ENCODE peak calls at places on chromosomes 4 and X, in six cellular contexts. K is HCT116, J is GM23248, S is BE2C, X is uterus, G is stomach. A is an unnamed sample.

GRCh38 chrX:148661035-148661434 is 160.6 kb downstream of the AFF2 start:
- DNase-seq in G (no peak), K (no peak), X (no peak), S (no peak), J (peak; percentile 41), A (no peak)

GRCh38 chr4:150683775-150684350 is 101.9 kb downstream of the MAB21L2 start:
- DNase-seq in G (no peak), X (no peak), K (no peak), S (no peak), J (no peak), A (no peak)

GRCh38 chr4:169270156-169270809 is 473 bp downstream of the SH3RF1 start:
- DNase-seq in K (no peak), S (peak; percentile 71), G (peak; percentile 71), X (peak; percentile 46), J (peak; percentile 61), A (no peak)

GRCh38 chrX:110420771-110421498 is 62.3 kb downstream of the RTL9 start:
- DNase-seq in G (no peak), J (peak; percentile 34), S (no peak), K (no peak), X (no peak), A (no peak)

GRCh38 chr4:14336656-14337055 is 665.6 kb upstream of the CPEB2 start:
- DNase-seq in K (no peak), J (no peak), X (no peak), G (no peak), S (no peak), A (no peak)

GRCh38 chrX:13110427-13111324 is 66.3 kb upstream of the FAM9C start:
- DNase-seq in J (peak; percentile 85), G (no peak), K (peak; percentile 33), X (peak; percentile 84), S (no peak), A (no peak)

GRCh38 chrX:16671005-16671404 is 21.0 kb downstream of the S100G start:
- DNase-seq in K (peak; percentile 12), J (peak; percentile 59), X (peak; percentile 18), G (no peak), S (peak; percentile 19), A (no peak)

GRCh38 chr4:186725422-186726149 is 1.9 kb upstream of the FAT1 start:
- DNase-seq in G (peak; percentile 81), J (peak; percentile 93), X (peak; percentile 70), K (peak; percentile 64), S (peak; percentile 44), A (peak; percentile 86)

GRCh38 chr4:171774642-171775041 is 38.6 kb upstream of the GALNTL6 start:
- DNase-seq in J (no peak), K (no peak), S (no peak), X (no peak), G (no peak), A (no peak)

GRCh38 chr4:149735796-149736195 is 79.8 kb downstream of the IQCM start:
- DNase-seq in K (no peak), S (no peak), X (no peak), G (no peak), J (peak; percentile 43), A (no peak)

DNA sequence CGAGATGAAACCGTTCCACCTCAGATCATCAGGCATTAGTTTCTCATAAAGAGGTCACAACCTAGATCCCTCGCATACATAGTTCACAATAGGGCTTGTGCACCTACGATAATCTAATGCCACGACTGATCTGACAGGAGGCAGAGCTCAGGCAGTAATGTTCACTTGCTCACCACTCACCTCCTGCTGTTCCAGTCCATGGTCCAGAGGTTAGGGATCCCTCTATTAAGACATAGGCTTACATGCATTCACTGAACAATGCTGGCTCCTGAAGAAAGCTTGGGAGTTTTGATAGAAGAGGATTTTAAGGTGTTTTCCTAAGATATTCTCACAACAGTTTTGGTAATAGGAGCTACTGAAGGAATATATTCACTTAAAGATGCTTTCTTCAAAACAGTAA is 236.1 kb upstream of the FTHL17 start:
- DNase-seq in S (no peak), X (no peak), G (no peak), J (no peak), K (no peak), A (no peak)
- H3K27me3 ChIP-seq in S (no peaks in the 10 kb centered on the region), X (no peaks in the 10 kb centered on the region), G (no peaks in the 10 kb centered on the region), J (no peaks in the 10 kb centered on the region), K (no peaks in the 10 kb centered on the region), A (no peaks in the 10 kb centered on the region)

DNA sequence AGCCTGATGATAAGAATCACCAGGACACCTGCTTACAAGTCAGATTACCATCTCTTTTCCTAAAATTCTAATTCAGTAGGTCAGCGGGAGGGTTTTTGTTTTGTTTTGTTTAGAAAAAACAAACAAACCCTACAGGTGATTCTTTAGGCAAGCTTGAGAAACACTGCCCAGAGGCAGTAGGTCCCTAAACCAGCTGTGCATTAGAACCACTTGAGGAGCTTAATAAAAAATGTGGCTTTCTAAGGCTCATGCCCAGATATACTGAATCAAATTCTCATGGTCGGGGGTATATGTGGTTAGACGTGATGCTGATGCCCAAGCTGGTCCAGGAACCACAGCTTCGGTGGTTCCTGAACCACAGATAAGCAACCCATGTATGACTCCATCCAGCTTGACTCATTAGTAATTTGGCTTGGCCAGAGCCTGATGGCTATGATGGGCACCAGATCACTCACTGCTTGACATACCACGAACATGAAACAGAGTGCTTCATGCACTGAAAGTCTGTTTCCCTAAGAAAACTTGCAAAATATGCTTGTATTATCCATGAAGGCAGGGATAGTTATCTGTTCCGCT is 338.1 kb upstream of the F9 start:
- DNase-seq in G (no peak), X (no peak), K (no peak), J (peak; percentile 46), S (no peak), A (no peak)
- H3K27me3 ChIP-seq in G (no peaks in the 10 kb centered on the region), X (no peaks in the 10 kb centered on the region), K (no peaks in the 10 kb centered on the region), J (no peaks in the 10 kb centered on the region), S (no peaks in the 10 kb centered on the region), A (no peaks in the 10 kb centered on the region)

GRCh38 chr4:5892321-5893012 is 419 bp downstream of the CRMP1 start:
- DNase-seq in X (no peak), K (no peak), S (peak; percentile 63), J (no peak), G (no peak), A (no peak)

GRCh38 chr4:5893591-5893990 is 705 bp upstream of the CRMP1 start:
- DNase-seq in S (no peak), X (no peak), K (no peak), J (no peak), G (no peak), A (no peak)

GRCh38 chr4:5890063-5890727 is 2.7 kb downstream of the CRMP1 start:
- DNase-seq in X (no peak), G (no peak), S (peak; percentile 97), J (no peak), K (no peak), A (no peak)

GRCh38 chr4:5893013-5893580 is at the start of gene CRMP1:
- DNase-seq in X (no peak), J (peak; percentile 32), G (no peak), S (peak; percentile 91), K (no peak), A (no peak)

GRCh38 chr4:5891563-5892320 is 1.1 kb downstream of the CRMP1 start:
- DNase-seq in S (peak; percentile 25), X (no peak), K (no peak), G (no peak), J (no peak), A (no peak)
- H3K27me3 ChIP-seq in S (peaks cover 14% of the 10 kb centered on the region), X (peaks cover 31% of the 10 kb centered on the region), K (peaks cover 23% of the 10 kb centered on the region), G (peaks cover 98% of the 10 kb centered on the region), J (peaks cover 69% of the 10 kb centered on the region), A (peaks cover 16% of the 10 kb centered on the region)

GRCh38 chr4:25750874-25751273 is 95.2 kb downstream of the SLC34A2 start:
- DNase-seq in X (no peak), K (no peak), J (no peak), G (no peak), S (no peak), A (no peak)

GRCh38 chr4:25743971-25744370 is 88.3 kb downstream of the SLC34A2 start:
- DNase-seq in G (no peak), S (no peak), J (no peak), K (no peak), X (no peak), A (no peak)

DNA sequence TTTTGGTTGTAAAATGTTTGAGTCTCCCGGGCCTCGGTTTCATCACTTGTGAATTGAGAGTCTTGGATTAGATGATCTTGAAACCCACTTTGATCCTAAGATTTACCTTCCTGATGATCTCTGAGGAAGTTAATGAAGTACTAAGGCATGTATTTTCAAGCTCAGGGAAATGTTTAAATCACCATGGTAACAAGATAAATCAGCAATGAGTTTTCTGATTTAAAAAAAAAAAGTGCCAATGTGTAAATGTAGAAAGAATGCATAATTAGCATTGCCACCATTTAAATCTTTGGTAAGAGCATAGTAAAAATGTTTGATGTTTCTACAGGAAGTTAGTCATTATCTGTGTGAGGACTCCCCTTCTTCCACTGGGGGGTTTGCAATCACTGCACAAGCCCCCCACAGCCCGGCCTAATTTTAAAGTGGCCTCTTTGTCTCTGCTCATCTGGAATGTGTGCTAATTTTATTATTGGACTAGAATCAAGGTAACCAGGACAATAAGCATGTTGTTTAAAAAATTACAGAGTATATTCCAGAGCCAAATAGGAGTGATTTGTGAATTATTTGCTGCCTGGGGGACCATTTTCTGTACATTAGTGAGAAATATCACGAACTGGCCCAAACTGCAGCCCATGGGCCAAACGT is 93.6 kb downstream of the SLC34A2 start:
- DNase-seq in G (no peak), X (no peak), K (no peak), S (no peak), J (no peak), A (no peak)
- H3K27me3 ChIP-seq in G (no peaks in the 10 kb centered on the region), X (no peaks in the 10 kb centered on the region), K (no peaks in the 10 kb centered on the region), S (no peaks in the 10 kb centered on the region), J (no peaks in the 10 kb centered on the region), A (no peaks in the 10 kb centered on the region)

DNA sequence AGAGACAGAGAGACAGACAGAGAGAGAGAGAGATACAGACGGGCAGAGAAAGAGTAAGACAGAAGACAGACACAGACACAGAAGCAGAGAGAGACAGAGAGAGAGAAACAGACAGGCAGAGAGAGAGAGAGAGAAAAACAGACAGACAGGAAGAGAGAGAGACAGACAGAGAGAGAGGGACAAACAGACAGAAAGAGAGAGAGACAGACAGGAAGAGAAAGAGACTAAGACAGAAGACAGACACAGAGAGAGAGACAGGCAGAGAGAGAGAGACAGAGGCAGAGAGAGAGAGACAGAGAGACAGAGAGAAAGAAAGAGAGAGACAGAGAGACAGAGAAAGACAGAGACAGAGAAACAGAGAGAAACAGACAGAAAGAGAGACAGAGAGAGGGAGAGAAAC is 27.2 kb upstream of the NAA11 start:
- DNase-seq in S (no peak), G (no peak), X (no peak), J (no peak), K (no peak), A (no peak)
- H3K27me3 ChIP-seq in S (no peaks in the 10 kb centered on the region), G (no peaks in the 10 kb centered on the region), X (no peaks in the 10 kb centered on the region), J (no peaks in the 10 kb centered on the region), K (no peaks in the 10 kb centered on the region), A (no peaks in the 10 kb centered on the region)

DNA sequence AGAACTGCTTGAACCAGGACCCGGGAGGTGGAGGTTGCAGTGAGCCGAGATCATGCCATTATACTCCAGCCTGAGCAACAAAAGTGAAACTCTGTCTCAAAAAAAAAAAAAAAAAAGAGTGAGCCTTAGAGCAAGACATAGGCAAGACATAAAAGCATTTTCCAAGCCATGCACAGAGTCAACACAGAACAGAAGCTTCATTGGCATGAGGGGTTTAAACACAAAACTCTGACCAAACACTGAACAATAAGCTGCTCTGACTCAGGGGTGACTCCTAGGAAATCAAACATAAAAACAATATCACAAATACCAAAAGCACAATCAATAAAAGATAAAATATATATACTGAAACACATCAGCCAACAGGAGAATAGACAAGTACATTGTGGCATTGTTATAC is 136.8 kb downstream of the PLS3 start:
- DNase-seq in X (no peak), G (no peak), S (no peak), K (no peak), J (no peak), A (no peak)
- H3K27me3 ChIP-seq in X (no peaks in the 10 kb centered on the region), G (no peaks in the 10 kb centered on the region), S (no peaks in the 10 kb centered on the region), K (no peaks in the 10 kb centered on the region), J (no peaks in the 10 kb centered on the region), A (no peaks in the 10 kb centered on the region)

A was measured in ascending aorta.